ENCODE peak calls at places on chromosome 20, in nine cellular contexts. N is mesenchymal stem cell; W is small intestine; R is pancreas; O is mesendoderm; Y is ovary; M is effector memory CD4-positive, alpha-beta T cell; X is RWPE1; Z is vagina. C is an unnamed sample.

GRCh38 chr20:25177890-25178321 is 17.6 kb upstream of the ENTPD6 start:
- DNase-seq in X (peak; percentile 68), Y (no peak), M (no peak), R (peak; percentile 46), Z (no peak), N (no peak), O (no peak), W (no peak), C (no peak)

GRCh38 chr20:5822569-5822968 is 72.4 kb downstream of the SHLD1 start:
- DNase-seq in R (no peak), M (no peak), W (no peak), X (no peak), Z (no peak), Y (no peak), O (no peak), N (no peak), C (no peak)

GRCh38 chr20:35978041-35978513 is 9.7 kb downstream of the CNBD2 start:
- DNase-seq in R (no peak), M (no peak), Z (no peak), N (peak; percentile 48), O (no peak), Y (no peak), X (no peak), W (no peak), C (no peak)

GRCh38 chr20:36569847-36570429 is 3.5 kb upstream of the TGIF2 start:
- DNase-seq in Z (no peak), R (no peak), X (no peak), Y (no peak), O (peak; percentile 78), W (no peak), M (no peak), N (peak; percentile 51), C (no peak)

GRCh38 chr20:23114018-23114417 is 27.9 kb upstream of the CD93 start:
- DNase-seq in Z (no peak), X (no peak), M (no peak), Y (no peak), R (no peak), N (no peak), O (no peak), W (no peak), C (no peak)

GRCh38 chr20:5731753-5732366 is 18.3 kb upstream of the SHLD1 start:
- DNase-seq in X (no peak), M (no peak), Z (no peak), N (no peak), W (no peak), Y (no peak), R (no peak), O (no peak), C (no peak)

GRCh38 chr20:13220194-13220856 is 749 bp upstream of the ISM1 start:
- DNase-seq in M (no peak), X (peak; percentile 32), N (peak; percentile 40), W (peak; percentile 11), R (peak; percentile 50), Y (no peak), O (peak; percentile 86), Z (no peak), C (no peak)

GRCh38 chr20:5835234-5835845 is 85.1 kb downstream of the SHLD1 start:
- DNase-seq in X (peak; percentile 61), Y (peak; percentile 47), W (peak; percentile 24), Z (no peak), M (no peak), N (peak; percentile 84), R (peak; percentile 50), O (no peak), C (no peak)

GRCh38 chr20:62020935-62021701 is 44.6 kb downstream of the TAF4 start:
- DNase-seq in N (no peak), Y (peak; percentile 65), X (no peak), W (no peak), O (no peak), M (no peak), Z (no peak), R (no peak), C (no peak)

GRCh38 chr20:62570897-62571666 is 71.2 kb upstream of the SLCO4A1 start:
- DNase-seq in N (no peak), R (no peak), W (no peak), M (no peak), X (no peak), O (no peak), Z (no peak), Y (no peak), C (no peak)

GRCh38 chr20:5143856-5144255 is 17.0 kb downstream of the CDS2 start:
- DNase-seq in R (no peak), W (no peak), N (no peak), X (no peak), Y (no peak), O (no peak), M (no peak), Z (no peak), C (no peak)

GRCh38 chr20:17912916-17913315 is 55.7 kb downstream of the SNX5 start:
- DNase-seq in Y (no peak), R (no peak), X (no peak), W (no peak), O (no peak), N (no peak), Z (no peak), M (no peak), C (no peak)

GRCh38 chr20:56417911-56418310 is 5.9 kb downstream of the CASS4 start:
- DNase-seq in W (no peak), N (no peak), O (no peak), X (no peak), Z (no peak), R (no peak), Y (no peak), M (no peak), C (no peak)

GRCh38 chr20:61434361-61434781 is 182.3 kb downstream of the CDH4 start:
- DNase-seq in X (no peak), Z (no peak), O (peak; percentile 33), Y (no peak), N (peak; percentile 28), W (no peak), M (no peak), R (no peak), C (no peak)

GRCh38 chr20:44326391-44327159 is 10.3 kb upstream of the R3HDML start:
- DNase-seq in M (no peak), W (no peak), Z (no peak), X (no peak), Y (no peak), R (no peak), N (no peak), O (peak; percentile 27), C (no peak)

GRCh38 chr20:25285856-25286798 is 38.2 kb downstream of the PYGB start:
- DNase-seq in Y (peak; percentile 11), M (no peak), R (peak; percentile 10), O (no peak), N (no peak), Z (no peak), W (no peak), X (no peak), C (no peak)

GRCh38 chr20:49593441-49594142 is 25.7 kb upstream of the PTGIS start:
- DNase-seq in X (no peak), N (no peak), R (no peak), Y (no peak), M (no peak), Z (no peak), W (no peak), O (no peak), C (no peak)

DNA sequence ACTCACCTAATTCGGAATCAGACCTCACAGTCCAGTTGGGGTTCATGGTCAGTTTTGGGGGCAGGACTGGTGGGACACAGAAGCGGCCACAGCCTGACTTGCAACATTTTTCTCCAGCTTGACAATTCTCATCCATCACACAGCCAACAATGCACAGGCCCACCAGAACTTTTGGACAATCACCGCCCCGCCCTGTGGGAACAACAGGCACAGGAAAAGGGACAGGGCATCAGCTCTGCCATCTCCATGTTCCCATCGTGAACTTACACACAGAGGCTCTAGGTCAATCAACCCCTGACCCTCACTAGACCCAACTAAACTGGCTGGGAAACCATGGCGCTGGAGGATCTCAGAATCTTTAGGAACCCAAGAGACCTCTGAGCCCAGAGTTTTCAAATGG is 16.3 kb downstream of the WFDC3 start:
- DNase-seq in R (no peak), Z (no peak), M (no peak), Y (no peak), W (no peak), N (no peak), X (no peak), O (no peak), C (no peak)
- H3K27ac ChIP-seq in R (no peak overlapping the region), Z (no peak overlapping the region), M (no peak overlapping the region), Y (no peak overlapping the region), W (no peak overlapping the region), N (no peak overlapping the region), X (no peak overlapping the region), O (no peak overlapping the region), C (no peak overlapping the region)

DNA sequence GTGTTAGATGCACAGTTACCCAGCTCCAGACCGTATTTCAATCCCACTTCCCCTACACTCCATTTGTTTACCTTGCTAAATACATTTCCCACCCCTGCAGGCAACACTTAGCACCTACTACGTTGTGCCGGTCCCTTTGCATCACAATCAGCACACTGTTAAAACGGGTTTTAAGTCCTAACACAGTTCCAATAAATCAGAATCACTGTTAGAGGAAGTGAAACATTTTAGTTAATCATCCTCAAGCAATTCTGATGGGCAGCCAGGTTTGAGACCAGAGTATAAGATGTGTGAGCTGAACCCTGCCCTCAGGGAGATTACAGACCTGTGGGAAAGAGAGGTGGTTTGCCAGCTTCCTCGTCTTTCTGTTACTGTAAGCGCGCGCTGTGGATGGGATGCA is 3.0 kb downstream of the ZCCHC3 start:
- DNase-seq in O (peak; percentile 90), X (no peak), W (peak; percentile 34), N (no peak), Z (no peak), R (no peak), Y (no peak), M (no peak), C (no peak)
- H3K27ac ChIP-seq in O (peak overlapping the region; percentile 58), X (peak overlapping the region; percentile 75), W (no peak overlapping the region), N (peak overlapping the region; percentile 63), Z (peak overlapping the region; percentile 96), R (no peak overlapping the region), Y (no peak overlapping the region), M (no peak overlapping the region), C (no peak overlapping the region)

DNA sequence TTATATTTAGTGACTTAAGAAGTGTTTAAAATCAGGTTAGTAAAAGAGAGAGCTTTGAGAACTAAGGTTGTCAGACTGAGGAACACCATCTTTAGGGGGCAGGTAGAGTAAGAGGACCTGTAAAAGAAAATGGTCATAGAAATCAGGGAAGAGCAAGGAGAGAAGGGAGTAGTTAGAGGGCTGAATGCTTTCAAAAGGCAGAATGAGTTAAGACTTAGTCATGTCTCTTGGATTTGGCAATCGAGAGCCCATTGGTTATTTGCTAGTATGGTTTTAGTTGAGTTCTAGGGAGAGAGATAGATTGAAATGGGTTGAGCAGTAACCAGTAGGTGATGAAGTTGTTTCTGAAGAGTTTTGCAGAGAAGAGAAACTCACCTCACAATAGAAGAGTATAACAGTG is 51.1 kb downstream of the RALGAPB start:
- DNase-seq in X (peak; percentile 90), Y (no peak), N (peak; percentile 45), M (no peak), W (no peak), O (peak; percentile 10), Z (no peak), R (no peak), C (no peak)
- H3K27ac ChIP-seq in X (no peak overlapping the region), Y (no peak overlapping the region), N (no peak overlapping the region), M (no peak overlapping the region), W (no peak overlapping the region), O (no peak overlapping the region), Z (no peak overlapping the region), R (no peak overlapping the region), C (no peak overlapping the region)

DNA sequence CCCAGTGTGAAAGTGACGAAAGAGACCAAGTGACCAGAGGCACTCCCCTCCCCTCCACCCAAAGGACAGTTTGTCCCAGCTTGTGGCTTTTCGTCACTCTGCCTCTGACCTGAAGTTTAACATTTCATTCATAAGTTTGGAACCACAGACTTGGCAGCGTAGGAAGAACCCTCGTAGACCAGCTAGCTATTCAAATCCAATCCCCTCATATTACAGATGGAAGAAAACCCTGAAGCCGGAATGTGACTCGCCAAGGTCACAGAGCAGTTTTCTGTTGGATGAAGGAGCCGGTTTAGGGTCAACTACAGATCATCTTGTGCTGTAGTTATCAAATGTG is 3.9 kb upstream of the SYS1 start:
- DNase-seq in O (no peak), X (no peak), Y (peak; percentile 50), Z (no peak), W (no peak), N (peak; percentile 64), M (no peak), R (no peak), C (no peak)
- H3K27ac ChIP-seq in O (no peak overlapping the region), X (peak overlapping the region; percentile 83), Y (peak overlapping the region; percentile 49), Z (peak overlapping the region; percentile 65), W (no peak overlapping the region), N (peak overlapping the region; percentile 76), M (no peak overlapping the region), R (peak overlapping the region; percentile 69), C (no peak overlapping the region)

C was measured in HCT116.